ENCODE peak calls at places on chromosomes 11 and 22, in nine cellular contexts. O, G, I, M, J, C, S, F and R are unnamed samples.

GRCh38 chr11:59174664-59175033 is 2.7 kb downstream of the DTX4 start:
- DNase-seq in O (no peak), G (no peak), I (no peak), M (no peak), J (no peak), C (no peak), S (peak; percentile 77), F (peak; percentile 36), R (no peak)

GRCh38 chr11:2847511-2847910 is 38.1 kb downstream of the CDKN1C start:
- DNase-seq in O (no peak), G (no peak), I (no peak), M (peak; percentile 88), J (peak; percentile 61), C (no peak), S (no peak), F (no peak), R (no peak)

GRCh38 chr22:30925667-30926066 is 42.9 kb downstream of the MORC2 start:
- DNase-seq in O (no peak), G (no peak), I (no peak), M (no peak), J (no peak), C (no peak), S (no peak), F (no peak), R (no peak)

GRCh38 chr11:27688076-27688475 is 12.2 kb downstream of the BDNF start:
- DNase-seq in O (no peak), G (no peak), I (no peak), M (no peak), J (no peak), C (peak; percentile 27), S (no peak), F (no peak), R (no peak)

GRCh38 chr11:113048820-113049555 is 87.8 kb downstream of the NCAM1 start:
- DNase-seq in O (no peak), G (no peak), I (no peak), M (no peak), J (no peak), C (no peak), S (no peak), F (no peak), R (peak; percentile 51)

GRCh38 chr11:75276696-75277095 is 36.1 kb downstream of the TPBGL start:
- DNase-seq in O (no peak), G (no peak), I (no peak), M (peak; percentile 93), J (peak; percentile 99), C (peak; percentile 6), S (no peak), F (peak; percentile 17), R (peak; percentile 4)

GRCh38 chr22:40479887-40480538 is 109.6 kb downstream of the SGSM3 start:
- DNase-seq in O (no peak), G (no peak), I (no peak), M (no peak), J (no peak), C (no peak), S (no peak), F (no peak), R (no peak)

GRCh38 chr11:117621226-117621625 is 175.8 kb downstream of the DSCAML1 start:
- DNase-seq in O (no peak), G (no peak), I (no peak), M (no peak), J (no peak), C (no peak), S (peak; percentile 28), F (peak; percentile 42), R (no peak)

GRCh38 chr11:119726150-119726553 is 2.8 kb downstream of the NECTIN1 start:
- DNase-seq in O (no peak), G (no peak), I (no peak), M (no peak), J (no peak), C (no peak), S (no peak), F (no peak), R (no peak)

GRCh38 chr22:49763696-49764095 is 64.0 kb downstream of the BRD1 start:
- DNase-seq in O (peak; percentile 35), G (no peak), I (no peak), M (no peak), J (no peak), C (no peak), S (no peak), F (no peak), R (no peak)

GRCh38 chr11:12678991-12679390 is 4.8 kb downstream of the TEAD1 start:
- DNase-seq in O (no peak), G (no peak), I (no peak), M (no peak), J (no peak), C (no peak), S (no peak), F (no peak), R (no peak)

GRCh38 chr11:78227906-78228305 is 39.2 kb downstream of the USP35 start:
- DNase-seq in O (no peak), G (no peak), I (no peak), M (no peak), J (no peak), C (no peak), S (no peak), F (no peak), R (no peak)

GRCh38 chr11:102495161-102496042 is 35.1 kb downstream of the MMP7 start:
- DNase-seq in O (no peak), G (no peak), I (peak; percentile 14), M (peak; percentile 44), J (peak; percentile 44), C (no peak), S (peak; percentile 63), F (no peak), R (peak; percentile 37)

GRCh38 chr11:66685276-66686099 is 7.8 kb upstream of the RBM4B start:
- DNase-seq in O (no peak), G (no peak), I (no peak), M (peak; percentile 37), J (peak; percentile 68), C (peak; percentile 46), S (no peak), F (no peak), R (no peak)

GRCh38 chr11:2482745-2483144 is 37.9 kb downstream of the KCNQ1 start:
- DNase-seq in O (no peak), G (no peak), I (no peak), M (no peak), J (no peak), C (peak; percentile 25), S (no peak), F (no peak), R (no peak)

GRCh38 chr11:117413616-117414015 is 86.0 kb downstream of the CEP164 start:
- DNase-seq in O (no peak), G (no peak), I (no peak), M (no peak), J (no peak), C (no peak), S (no peak), F (no peak), R (no peak)

GRCh38 chr11:116055064-116055463 is 550.8 kb upstream of the CADM1 start:
- DNase-seq in O (no peak), G (no peak), I (no peak), M (no peak), J (no peak), C (no peak), S (no peak), F (no peak), R (no peak)

GRCh38 chr11:132347156-132348090 is 977.0 kb downstream of the NTM start:
- DNase-seq in O (no peak), G (no peak), I (no peak), M (no peak), J (no peak), C (no peak), S (no peak), F (no peak), R (no peak)

GRCh38 chr11:70703141-70704052 is 305.1 kb downstream of the CTTN start:
- DNase-seq in O (no peak), G (peak; percentile 46), I (no peak), M (no peak), J (no peak), C (peak; percentile 51), S (no peak), F (no peak), R (no peak)

GRCh38 chr11:35485656-35486318 is 39.6 kb downstream of the PAMR1 start:
- DNase-seq in O (peak; percentile 90), G (peak; percentile 80), I (peak; percentile 43), M (peak; percentile 75), J (peak; percentile 93), C (peak; percentile 86), S (peak; percentile 78), F (peak; percentile 85), R (peak; percentile 77)

GRCh38 chr11:15969701-15970329 is 386.5 kb downstream of the SOX6 start:
- DNase-seq in O (no peak), G (no peak), I (no peak), M (no peak), J (no peak), C (no peak), S (no peak), F (no peak), R (no peak)

GRCh38 chr11:102061276-102061675 is 14.0 kb downstream of the CFAP300 start:
- DNase-seq in O (no peak), G (no peak), I (no peak), M (no peak), J (no peak), C (no peak), S (no peak), F (no peak), R (no peak)

GRCh38 chr22:30297276-30298004 is 8.1 kb upstream of the CASTOR1 start:
- DNase-seq in O (no peak), G (no peak), I (no peak), M (no peak), J (no peak), C (no peak), S (no peak), F (no peak), R (no peak)

GRCh38 chr11:114280696-114281095 is 15.5 kb upstream of the NNMT start:
- DNase-seq in O (no peak), G (peak; percentile 75), I (no peak), M (peak; percentile 56), J (no peak), C (peak; percentile 85), S (peak; percentile 59), F (no peak), R (peak; percentile 67)

GRCh38 chr11:110830344-110831141 is 118.3 kb upstream of the ARHGAP20 start:
- DNase-seq in O (no peak), G (no peak), I (no peak), M (no peak), J (no peak), C (no peak), S (no peak), F (no peak), R (no peak)

GRCh38 chr11:78161937-78162336 is 22.5 kb upstream of the ALG8 start:
- DNase-seq in O (no peak), G (peak; percentile 62), I (no peak), M (no peak), J (no peak), C (no peak), S (no peak), F (no peak), R (peak; percentile 49)

GRCh38 chr11:1826552-1827094 is 8.2 kb upstream of the SYT8 start:
- DNase-seq in O (no peak), G (no peak), I (no peak), M (no peak), J (no peak), C (peak; percentile 81), S (peak; percentile 74), F (no peak), R (no peak)

GRCh38 chr11:92826136-92826535 is 143.3 kb upstream of the MTNR1B start:
- DNase-seq in O (no peak), G (no peak), I (no peak), M (no peak), J (peak; percentile 83), C (no peak), S (no peak), F (no peak), R (no peak)

GRCh38 chr11:114195981-114196731 is 100.0 kb upstream of the NNMT start:
- DNase-seq in O (no peak), G (no peak), I (no peak), M (no peak), J (no peak), C (no peak), S (no peak), F (no peak), R (no peak)